ENCODE peak calls at places on chromosomes 11 and 22, in six cellular contexts. R is midbrain; B is NCI-H748 treated with DMSO at 0.1 percent for 48 hours; T is NCI-H69; F is natural killer cell treated with Interleukin-12 subunit alpha and Interleukin-12 subunit beta and Interleukin-15 and Interleukin-18, amount 100 ng/mL, for 72 hours; Z is sigmoid colon. I is an unnamed sample.

GRCh38 chr22:37037669-37038068 is 13.9 kb upstream of the KCTD17 start:
- DNase-seq in F (no peak), R (no peak), B (no peak), Z (no peak), T (no peak), I (no peak)

GRCh38 chr11:74347381-74347780 is 35.9 kb upstream of the P4HA3 start:
- DNase-seq in T (no peak), F (no peak), B (no peak), Z (no peak), R (no peak), I (no peak)

GRCh38 chr11:133993107-133993506 is 36.3 kb upstream of the IGSF9B start:
- DNase-seq in F (no peak), Z (no peak), T (no peak), R (no peak), B (no peak), I (no peak)

GRCh38 chr22:37775785-37776638 is 31.7 kb upstream of the GCAT start:
- DNase-seq in Z (no peak), F (no peak), B (no peak), R (no peak), T (no peak), I (no peak)

GRCh38 chr11:4826425-4826824 is 5.3 kb downstream of the OR51F2 start:
- DNase-seq in B (peak), F (no peak), Z (no peak), R (no peak), T (peak), I (peak)

GRCh38 chr11:90809581-90809980 is 586.7 kb upstream of the CHORDC1 start:
- DNase-seq in Z (no peak), T (no peak), B (no peak), F (no peak), R (no peak), I (no peak)

GRCh38 chr11:33779849-33780528 is 5.7 kb upstream of the FBXO3 start:
- DNase-seq in T (peak), Z (no peak), B (no peak), F (no peak), R (no peak), I (no peak)

GRCh38 chr11:68213135-68213515 is at the start of gene KMT5B:
- DNase-seq in T (no peak), Z (no peak), B (peak), F (no peak), R (peak), I (no peak)

GRCh38 chr11:76156971-76157427 is 49.3 kb downstream of the WNT11 start:
- DNase-seq in F (no peak), R (no peak), B (no peak), T (no peak), Z (no peak), I (no peak)

GRCh38 chr22:49229483-49230193 is 598.0 kb downstream of the BRD1 start:
- DNase-seq in B (no peak), R (no peak), T (peak), F (no peak), Z (no peak), I (no peak)

GRCh38 chr11:115452245-115452644 is 52.0 kb downstream of the CADM1 start:
- DNase-seq in R (no peak), B (no peak), Z (no peak), T (peak), F (no peak), I (no peak)

GRCh38 chr11:65574963-65575567 is 788 bp upstream of the EHBP1L1 start:
- DNase-seq in B (peak), F (no peak), R (no peak), T (peak), Z (peak), I (peak)

I was measured in NCI-H2081.